ENCODE peak calls at places on chromosomes 4 and X, in ten cellular contexts. F is AG04449; H is HCT116; L is heart left ventricle; T is activated CD4-positive, alpha-beta T cell treated with anti-CD3 and anti-CD28 coated beads, Interleukin-2, amount 50 U/mL, for 1 hour; B is GM04503; V is chondrocyte; K is MM.1S; D is GM20000; Y is cardiac fibroblast. W is an unnamed sample.

GRCh38 chr4:99159699-99160098 is 15.6 kb upstream of the ADH4 start:
- DNase-seq in F (no peak), H (no peak), L (no peak), T (no peak), B (no peak), V (no peak), K (no peak), D (no peak), Y (peak; percentile 10), W (no peak)

GRCh38 chrX:147875866-147876596 is 35.7 kb upstream of the FMR1 start:
- DNase-seq in F (no peak), H (no peak), L (no peak), T (no peak), B (no peak), V (no peak), K (peak; percentile 97), D (no peak), Y (peak; percentile 30), W (no peak)

GRCh38 chr4:94525993-94526740 is 74.4 kb downstream of the PDLIM5 start:
- DNase-seq in F (no peak), H (no peak), L (no peak), T (no peak), B (peak; percentile 44), V (no peak), K (peak; percentile 23), D (peak; percentile 10), Y (peak; percentile 53), W (peak; percentile 63)

GRCh38 chr4:16757080-16757521 is 141.3 kb downstream of the LDB2 start:
- DNase-seq in F (no peak), H (no peak), L (no peak), T (no peak), B (no peak), V (no peak), K (no peak), D (no peak), Y (peak; percentile 57), W (no peak)

GRCh38 chr4:116122131-116122530 is 963.2 kb downstream of the TRAM1L1 start:
- DNase-seq in F (no peak), H (no peak), L (no peak), T (no peak), B (no peak), V (no peak), K (no peak), D (no peak), Y (no peak), W (no peak)

GRCh38 chrX:48648299-48648698 is 35.3 kb upstream of the WAS start:
- DNase-seq in F (no peak), H (no peak), L (peak; percentile 34), T (peak; percentile 15), B (peak; percentile 10), V (no peak), K (peak; percentile 66), D (peak; percentile 32), Y (peak; percentile 64), W (peak; percentile 17)

GRCh38 chr4:33998204-33998603 is 2246.1 kb downstream of the ARAP2 start:
- DNase-seq in F (no peak), H (no peak), L (no peak), T (no peak), B (no peak), V (no peak), K (no peak), D (no peak), Y (no peak), W (no peak)

GRCh38 chrX:68511255-68511654 is 12.4 kb downstream of the YIPF6 start:
- DNase-seq in F (no peak), H (no peak), L (no peak), T (no peak), B (no peak), V (no peak), K (peak; percentile 46), D (peak; percentile 25), Y (peak; percentile 59), W (no peak)

GRCh38 chrX:153779891-153780677 is 757 bp upstream of the SRPK3 start:
- DNase-seq in F (no peak), H (no peak), L (peak; percentile 21), T (no peak), B (no peak), V (no peak), K (no peak), D (no peak), Y (no peak), W (no peak)

GRCh38 chrX:25034889-25035288 is 19.1 kb upstream of the ARX start:
- DNase-seq in F (no peak), H (no peak), L (no peak), T (no peak), B (no peak), V (no peak), K (no peak), D (no peak), Y (peak; percentile 22), W (no peak)